ENCODE peak calls at places on chromosomes 13 and 19, in five cellular contexts. Z is uterus, B is foreskin keratinocyte, J is thoracic aorta, F is stomach. D is an unnamed sample.
A peak's percentile ranks its signal among the peaks of the same experiment; 100 is the strongest.

GRCh38 chr13:108200781-108201398 is 14.4 kb downstream of the LIG4 start:
- DNase-seq in F (no peak), Z (no peak), J (no peak), B (peak; percentile 49), D (no peak)

GRCh38 chr19:15101479-15102082 is 5.6 kb upstream of the SYDE1 start:
- DNase-seq in F (peak; percentile 52), J (no peak), B (peak; percentile 23), Z (no peak), D (no peak)

GRCh38 chr19:55472463-55472862 is 4.0 kb upstream of the ZNF628 start:
- DNase-seq in Z (no peak), F (no peak), B (peak; percentile 84), J (no peak), D (no peak)

GRCh38 chr19:12996542-12997094 is 1.3 kb downstream of the NFIX start:
- DNase-seq in Z (no peak), J (no peak), F (peak; percentile 62), B (no peak), D (no peak)

GRCh38 chr19:11138659-11139526 is 16.7 kb downstream of the SPC24 start:
- DNase-seq in J (peak; percentile 54), B (peak; percentile 62), Z (peak; percentile 89), F (peak; percentile 68), D (peak; percentile 47)

GRCh38 chr13:49560270-49561063 is 24.9 kb downstream of the RCBTB1 start:
- DNase-seq in B (peak; percentile 28), F (peak; percentile 74), Z (no peak), J (no peak), D (peak; percentile 76)

GRCh38 chr19:35044317-35045117 is 3.0 kb downstream of the HPN start:
- DNase-seq in B (peak; percentile 45), J (no peak), F (peak; percentile 68), Z (peak; percentile 50), D (peak; percentile 68)

GRCh38 chr19:51599084-51599483 is 28.0 kb downstream of the ZNF175 start:
- DNase-seq in J (no peak), F (no peak), B (no peak), Z (no peak), D (no peak)

GRCh38 chr19:28691683-28692082 is 521.3 kb downstream of the UQCRFS1 start:
- DNase-seq in J (no peak), Z (no peak), B (no peak), F (no peak), D (no peak)

GRCh38 chr19:41377977-41378707 is 1.8 kb downstream of the TMEM91 start:
- DNase-seq in F (no peak), B (no peak), Z (peak; percentile 28), J (no peak), D (no peak)

GRCh38 chr13:34025746-34026145 is 207.8 kb downstream of the RFC3 start:
- DNase-seq in F (no peak), B (peak; percentile 75), Z (no peak), J (no peak), D (no peak)

GRCh38 chr19:57651654-57651996 is 17.1 kb upstream of the ZSCAN4 start:
- DNase-seq in B (no peak), F (no peak), J (no peak), Z (no peak), D (no peak)

GRCh38 chr13:27483421-27483820 is 33.1 kb upstream of the MTIF3 start:
- DNase-seq in B (no peak), Z (no peak), J (no peak), F (no peak), D (no peak)

GRCh38 chr19:5507056-5507624 is 51.9 kb downstream of the ZNRF4 start:
- DNase-seq in Z (no peak), J (no peak), F (no peak), B (no peak), D (no peak)

GRCh38 chr19:44931541-44931940 is 10.5 kb upstream of the APOC4 start:
- DNase-seq in F (no peak), B (no peak), Z (no peak), J (no peak), D (no peak)

GRCh38 chr19:18541992-18542935 is 1.1 kb downstream of the FKBP8 start:
- DNase-seq in F (no peak), Z (no peak), J (no peak), B (no peak), D (no peak)

GRCh38 chr19:18542936-18543813 is at the start of gene FKBP8:
- DNase-seq in F (peak; percentile 95), J (peak; percentile 69), Z (peak; percentile 95), B (peak; percentile 52), D (peak; percentile 90)

GRCh38 chr19:18539372-18539771 is 4.0 kb downstream of the FKBP8 start:
- DNase-seq in Z (no peak), B (no peak), F (no peak), J (no peak), D (no peak)

GRCh38 chr19:18541258-18541991 is 1.9 kb downstream of the FKBP8 start:
- DNase-seq in B (peak; percentile 34), J (no peak), Z (no peak), F (no peak), D (no peak)

DNA sequence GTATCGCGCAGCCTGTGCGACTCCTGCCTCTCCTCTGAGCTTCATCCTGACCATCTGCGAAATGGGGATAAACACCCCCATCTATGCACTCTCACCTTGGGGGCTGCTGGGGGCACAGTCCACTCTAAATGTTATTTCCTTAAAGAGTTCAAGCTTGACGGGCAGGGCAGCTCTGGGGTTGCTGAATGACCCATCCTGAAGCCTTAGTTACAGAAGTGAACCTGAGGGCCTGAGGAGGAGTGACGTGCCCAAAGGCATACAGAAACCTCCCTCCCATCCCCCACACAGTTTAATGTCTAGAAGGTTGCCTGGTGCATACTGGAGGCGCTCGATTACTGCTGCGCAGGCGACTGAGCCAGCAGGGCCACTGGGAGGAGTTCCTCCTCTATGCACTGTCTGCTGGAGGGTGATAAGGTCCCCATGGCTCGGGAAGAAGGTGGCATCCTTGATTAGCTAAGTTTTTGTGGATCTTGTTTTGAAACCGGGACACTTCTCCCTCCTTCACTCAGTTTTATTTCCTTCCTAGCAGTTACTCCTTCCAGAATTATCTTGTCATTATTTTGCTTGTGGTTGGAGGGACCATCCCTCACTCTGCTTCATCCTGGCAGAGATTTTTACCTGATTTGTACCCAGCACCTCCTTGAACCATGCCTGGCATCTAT is 572 bp upstream of the FKBP8 start:
- DNase-seq in B (peak; percentile 70), J (no peak), F (peak; percentile 51), Z (no peak), D (peak; percentile 84)
- TF ChIP-seq CTCF in B (peak; percentile 46), J (no peak), F (no peak), Z (no peak), D (peak; percentile 22)

GRCh38 chr13:98543380-98544104 is 33.4 kb downstream of the STK24 start:
- DNase-seq in Z (no peak), F (no peak), J (no peak), B (no peak), D (no peak)
- H3K4me1 ChIP-seq in Z (peaks cover 15% of the 10 kb centered on the region), F (peaks cover 96% of the 10 kb centered on the region), J (peaks cover 16% of the 10 kb centered on the region), B (peaks cover 16% of the 10 kb centered on the region), D (peaks cover 11% of the 10 kb centered on the region)

GRCh38 chr13:84894749-84895148 is 904.5 kb downstream of the SLITRK6 start:
- DNase-seq in B (no peak), J (no peak), Z (no peak), F (no peak), D (no peak)
- TF ChIP-seq CTCF in B (no peak), J (no peak), Z (no peak), F (no peak), D (no peak)

GRCh38 chr13:23965346-23965745 is 68.0 kb upstream of the C1QTNF9B start:
- DNase-seq in J (no peak), B (no peak), F (no peak), Z (no peak), D (no peak)
- H3K4me1 ChIP-seq in J (no peaks in the 10 kb centered on the region), B (no peaks in the 10 kb centered on the region), F (peaks cover 18% of the 10 kb centered on the region), Z (no peaks in the 10 kb centered on the region), D (peaks cover 27% of the 10 kb centered on the region)

GRCh38 chr19:29784598-29785223 is 27.1 kb upstream of the CCNE1 start:
- DNase-seq in J (no peak), F (no peak), B (no peak), Z (no peak), D (no peak)
- TF ChIP-seq CTCF in J (no peak), F (no peak), B (no peak), Z (no peak), D (no peak)

DNA sequence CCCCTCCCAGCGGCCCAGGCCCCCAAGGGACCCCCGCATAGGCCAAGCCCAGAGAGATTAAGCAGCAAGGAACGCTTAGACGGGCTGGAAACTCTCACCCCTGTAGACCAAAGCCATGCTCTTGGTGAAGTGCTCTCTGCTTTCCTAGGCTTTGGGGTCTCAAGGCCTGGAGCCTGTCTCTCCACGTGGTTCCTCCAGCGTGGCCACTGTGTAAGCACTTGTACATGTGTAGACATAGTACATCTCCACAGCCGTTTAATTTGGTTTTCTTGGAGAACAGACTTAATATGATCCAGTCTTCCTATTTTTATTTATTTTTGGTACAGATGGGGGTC is 1.1 kb downstream of the NUDT19 start:
- DNase-seq in B (no peak), F (no peak), J (no peak), Z (no peak), D (no peak)
- H3K4me1 ChIP-seq in B (peaks cover 3% of the 10 kb centered on the region), F (peaks cover 75% of the 10 kb centered on the region), J (peaks cover 27% of the 10 kb centered on the region), Z (peaks cover 4% of the 10 kb centered on the region), D (peaks cover 20% of the 10 kb centered on the region)

GRCh38 chr19:50313812-50314536 is 15.2 kb downstream of the KCNC3 start:
- DNase-seq in B (no peak), Z (no peak), F (no peak), J (no peak), D (peak; percentile 48)
- TF ChIP-seq CTCF in B (no peak), Z (no peak), F (no peak), J (no peak), D (no peak)

DNA sequence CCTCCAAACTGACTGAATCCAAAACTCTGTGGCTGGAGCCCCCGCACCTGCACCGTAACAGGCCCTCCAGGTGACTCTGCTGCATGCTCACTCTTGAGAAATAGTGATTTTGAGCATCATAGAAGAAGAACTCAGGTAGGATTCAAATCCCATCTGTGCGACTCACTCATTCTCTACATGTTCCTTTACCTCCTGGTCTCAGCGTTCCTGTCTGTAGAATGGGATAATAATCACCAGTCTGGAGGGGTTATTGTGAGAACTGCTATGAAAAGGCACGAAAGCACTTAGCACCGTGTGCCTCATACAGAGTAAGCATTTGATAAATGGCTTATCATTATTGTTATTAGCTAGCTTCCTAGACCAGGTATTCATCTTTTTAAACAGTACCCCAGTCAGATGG is 36.5 kb upstream of the NPAS1 start:
- DNase-seq in J (no peak), Z (no peak), B (no peak), F (no peak), D (no peak)
- H3K4me1 ChIP-seq in J (peaks cover 49% of the 10 kb centered on the region), Z (peaks cover 3% of the 10 kb centered on the region), B (peaks cover 3% of the 10 kb centered on the region), F (peaks cover 69% of the 10 kb centered on the region), D (peaks cover 28% of the 10 kb centered on the region)

DNA sequence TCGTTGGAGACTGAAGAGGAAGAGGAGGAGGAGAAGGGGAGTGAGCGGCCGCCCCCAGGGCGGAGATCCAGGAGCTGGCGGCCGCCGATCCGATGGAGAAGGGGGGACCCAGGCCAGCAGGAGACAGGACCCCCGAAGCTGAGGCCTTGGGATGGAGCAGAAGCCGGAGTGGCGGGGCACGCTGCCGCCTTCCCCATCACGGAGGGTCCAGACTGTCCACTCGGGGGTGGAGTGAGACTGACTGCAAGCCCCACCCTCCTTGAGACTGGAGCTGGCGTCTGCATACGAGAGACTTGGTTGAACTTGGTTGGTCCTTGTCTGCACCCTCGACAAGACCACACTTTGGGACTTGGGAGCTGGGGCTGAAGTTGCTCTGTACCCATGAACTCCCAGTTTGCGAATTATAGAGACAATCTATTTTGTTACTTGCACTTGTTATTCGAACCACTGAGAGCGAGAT is 1.8 kb downstream of the GADD45B start:
- DNase-seq in Z (peak; percentile 36), B (no peak), J (no peak), F (no peak), D (no peak)
- TF ChIP-seq CTCF in Z (no peak), B (no peak), J (no peak), F (no peak), D (no peak)

D was measured in Caco-2.